ENCODE peak calls at places on chromosomes 3 and 15, in four cellular contexts. N is stimulated activated CD4-positive, alpha-beta T cell treated with anti-CD3 and anti-CD28 coated beads, TNF-alpha, amount 100 ng/mL, for 4 hours; O is M059J; K is hypothalamus. X is an unnamed sample.

GRCh38 chr15:71237456-71238188 is 122.4 kb downstream of the THSD4 start:
- DNase-seq in K (no peak), O (peak), N (no peak), X (peak)

GRCh38 chr3:38015485-38015884 is 14.0 kb downstream of the PLCD1 start:
- DNase-seq in K (no peak), N (no peak), O (no peak), X (no peak)

GRCh38 chr3:30012941-30013543 is 593.4 kb upstream of the TGFBR2 start:
- DNase-seq in N (peak), K (peak), O (peak), X (peak)

GRCh38 chr3:53604232-53604631 is 109.8 kb downstream of the CACNA1D start:
- DNase-seq in O (no peak), N (no peak), K (no peak), X (no peak)

GRCh38 chr3:154904328-154904727 is 175.8 kb upstream of the MME start:
- DNase-seq in O (peak), K (no peak), N (no peak), X (peak)

GRCh38 chr15:25106209-25106608 is 151.4 kb downstream of the SNRPN start:
- DNase-seq in O (no peak), K (no peak), N (no peak), X (no peak)

GRCh38 chr3:195003006-195003892 is 267.7 kb downstream of the XXYLT1 start:
- DNase-seq in O (no peak), K (no peak), N (no peak), X (no peak)

GRCh38 chr15:40253179-40253790 is 14.4 kb downstream of the PAK6 start:
- DNase-seq in K (no peak), N (no peak), O (no peak), X (no peak)

GRCh38 chr3:148229107-148229506 is 468.6 kb upstream of the AGTR1 start:
- DNase-seq in K (no peak), O (no peak), N (no peak), X (peak)

GRCh38 chr3:63279000-63279366 is 875 bp downstream of the SYNPR start:
- DNase-seq in N (no peak), K (no peak), O (no peak), X (no peak)

GRCh38 chr3:143672396-143673165 is 175.7 kb downstream of the SLC9A9 start:
- DNase-seq in O (no peak), N (no peak), K (no peak), X (no peak)

GRCh38 chr15:50051811-50052419 is 67.1 kb downstream of the ATP8B4 start:
- DNase-seq in N (no peak), O (peak), K (no peak), X (peak)

GRCh38 chr3:105598047-105598796 is 231.5 kb downstream of the ALCAM start:
- DNase-seq in O (peak), N (no peak), K (no peak), X (peak)

GRCh38 chr3:127803619-127804018 is 18.7 kb downstream of the MGLL start:
- DNase-seq in O (peak), K (no peak), N (no peak), X (peak)

GRCh38 chr3:95750097-95750496 is 1064.3 kb upstream of the EPHA6 start:
- DNase-seq in O (no peak), N (no peak), K (no peak), X (no peak)

GRCh38 chr3:30626443-30627181 is 20.2 kb downstream of the TGFBR2 start:
- DNase-seq in O (peak), K (no peak), N (no peak), X (peak)

GRCh38 chr15:94232107-94232506 is 746 bp downstream of the MCTP2 start:
- DNase-seq in O (no peak), K (no peak), N (no peak), X (no peak)

GRCh38 chr15:83474578-83474977 is 27.4 kb downstream of the SH3GL3 start:
- DNase-seq in K (no peak), O (no peak), N (no peak), X (no peak)

GRCh38 chr3:40971191-40972168 is 227.8 kb upstream of the CTNNB1 start:
- DNase-seq in K (peak), N (no peak), O (peak), X (peak)

GRCh38 chr3:158830391-158830790 is 28.5 kb downstream of the MFSD1 start:
- DNase-seq in K (no peak), N (no peak), O (peak), X (peak)

GRCh38 chr15:99631256-99631655 is 65.5 kb downstream of the MEF2A start:
- DNase-seq in N (no peak), O (no peak), K (no peak), X (no peak)

GRCh38 chr3:138945646-138946553 is 1.0 kb downstream of the FOXL2 start:
- DNase-seq in K (no peak), O (peak), N (no peak), X (no peak)

GRCh38 chr3:185270262-185270955 is 16.6 kb upstream of the EHHADH start:
- DNase-seq in O (peak), K (no peak), N (no peak), X (peak)